ENCODE peak calls at places on chromosomes 16 and 17, in seven cellular contexts. One of them, this sample, is unnamed.

GRCh38 chr17:48553837-48554236 is 8.9 kb upstream of the HOXB2 start:
- DNase-seq in dorsolateral prefrontal cortex: no peak
- DNase-seq in esophagus squamous epithelium: no peak
- DNase-seq in psoas muscle: no peak
- DNase-seq in H9: no peak
- DNase-seq in effector memory CD4-positive, alpha-beta T cell: no peak
- DNase-seq in transverse colon: no peak
- DNase-seq in this sample: no peak

GRCh38 chr17:45038771-45039634 is 12.4 kb downstream of the DCAKD start:
- DNase-seq in transverse colon: no peak
- DNase-seq in esophagus squamous epithelium: no peak
- DNase-seq in effector memory CD4-positive, alpha-beta T cell: no peak
- DNase-seq in psoas muscle: no peak
- DNase-seq in dorsolateral prefrontal cortex: no peak
- DNase-seq in H9: no peak
- DNase-seq in this sample: no peak

GRCh38 chr16:57470683-57471082 is 8.2 kb downstream of the POLR2C start:
- DNase-seq in psoas muscle: no peak
- DNase-seq in dorsolateral prefrontal cortex: peak; percentile 21
- DNase-seq in esophagus squamous epithelium: no peak
- DNase-seq in transverse colon: peak; percentile 78
- DNase-seq in effector memory CD4-positive, alpha-beta T cell: no peak
- DNase-seq in H9: peak; percentile 19
- DNase-seq in this sample: no peak

GRCh38 chr17:63842173-63842539 is 329 bp downstream of the SMARCD2 start:
- DNase-seq in dorsolateral prefrontal cortex: no peak
- DNase-seq in esophagus squamous epithelium: peak; percentile 44
- DNase-seq in effector memory CD4-positive, alpha-beta T cell: no peak
- DNase-seq in transverse colon: no peak
- DNase-seq in psoas muscle: peak; percentile 72
- DNase-seq in H9: no peak
- DNase-seq in this sample: no peak

GRCh38 chr16:86481607-86482006 is 28.7 kb upstream of the FOXF1 start:
- DNase-seq in psoas muscle: no peak
- DNase-seq in transverse colon: no peak
- DNase-seq in esophagus squamous epithelium: no peak
- DNase-seq in dorsolateral prefrontal cortex: no peak
- DNase-seq in H9: no peak
- DNase-seq in effector memory CD4-positive, alpha-beta T cell: no peak
- DNase-seq in this sample: no peak

GRCh38 chr16:85141491-85142128 is 29.3 kb upstream of the CIBAR2 start:
- DNase-seq in transverse colon: no peak
- DNase-seq in psoas muscle: no peak
- DNase-seq in H9: no peak
- DNase-seq in dorsolateral prefrontal cortex: no peak
- DNase-seq in effector memory CD4-positive, alpha-beta T cell: no peak
- DNase-seq in esophagus squamous epithelium: no peak
- DNase-seq in this sample: no peak

GRCh38 chr16:74071996-74072559 is 224.5 kb upstream of the PSMD7 start:
- DNase-seq in dorsolateral prefrontal cortex: no peak
- DNase-seq in H9: no peak
- DNase-seq in effector memory CD4-positive, alpha-beta T cell: no peak
- DNase-seq in transverse colon: no peak
- DNase-seq in psoas muscle: no peak
- DNase-seq in esophagus squamous epithelium: no peak
- DNase-seq in this sample: no peak

GRCh38 chr17:10172241-10172741 is 26.1 kb downstream of the GAS7 start:
- DNase-seq in esophagus squamous epithelium: no peak
- DNase-seq in effector memory CD4-positive, alpha-beta T cell: no peak
- DNase-seq in H9: no peak
- DNase-seq in dorsolateral prefrontal cortex: no peak
- DNase-seq in transverse colon: no peak
- DNase-seq in psoas muscle: no peak
- DNase-seq in this sample: no peak

GRCh38 chr17:48439875-48440505 is 10.0 kb upstream of the SKAP1 start:
- DNase-seq in psoas muscle: no peak
- DNase-seq in dorsolateral prefrontal cortex: no peak
- DNase-seq in effector memory CD4-positive, alpha-beta T cell: peak; percentile 53
- DNase-seq in esophagus squamous epithelium: no peak
- DNase-seq in transverse colon: no peak
- DNase-seq in H9: no peak
- DNase-seq in this sample: no peak

GRCh38 chr16:539901-540530 is 12.5 kb downstream of the CAPN15 start:
- DNase-seq in esophagus squamous epithelium: no peak
- DNase-seq in H9: no peak
- DNase-seq in dorsolateral prefrontal cortex: no peak
- DNase-seq in psoas muscle: no peak
- DNase-seq in transverse colon: no peak
- DNase-seq in effector memory CD4-positive, alpha-beta T cell: no peak
- DNase-seq in this sample: no peak

GRCh38 chr17:42315402-42316156 is 27.3 kb downstream of the STAT5A start:
- DNase-seq in effector memory CD4-positive, alpha-beta T cell: no peak
- DNase-seq in esophagus squamous epithelium: no peak
- DNase-seq in dorsolateral prefrontal cortex: no peak
- DNase-seq in psoas muscle: no peak
- DNase-seq in H9: no peak
- DNase-seq in transverse colon: peak; percentile 26
- DNase-seq in this sample: no peak

GRCh38 chr16:2874584-2875362 is 8.2 kb upstream of the FLYWCH2 start:
- DNase-seq in effector memory CD4-positive, alpha-beta T cell: peak; percentile 62
- DNase-seq in esophagus squamous epithelium: peak; percentile 14
- DNase-seq in psoas muscle: peak; percentile 90
- DNase-seq in dorsolateral prefrontal cortex: peak; percentile 63
- DNase-seq in H9: peak; percentile 85
- DNase-seq in transverse colon: peak; percentile 83
- DNase-seq in this sample: peak; percentile 87

GRCh38 chr17:82086941-82087906 is 10.8 kb downstream of the FASN start:
- DNase-seq in psoas muscle: peak; percentile 46
- DNase-seq in transverse colon: no peak
- DNase-seq in dorsolateral prefrontal cortex: no peak
- DNase-seq in effector memory CD4-positive, alpha-beta T cell: no peak
- DNase-seq in esophagus squamous epithelium: no peak
- DNase-seq in H9: no peak
- DNase-seq in this sample: no peak

GRCh38 chr16:23711785-23712184 is 1.2 kb downstream of the ERN2 start:
- DNase-seq in H9: no peak
- DNase-seq in dorsolateral prefrontal cortex: no peak
- DNase-seq in effector memory CD4-positive, alpha-beta T cell: no peak
- DNase-seq in esophagus squamous epithelium: no peak
- DNase-seq in transverse colon: peak; percentile 83
- DNase-seq in psoas muscle: no peak
- DNase-seq in this sample: no peak

GRCh38 chr16:81523387-81524115 is 78.9 kb downstream of the CMIP start:
- DNase-seq in transverse colon: no peak
- DNase-seq in dorsolateral prefrontal cortex: peak; percentile 53
- DNase-seq in esophagus squamous epithelium: no peak
- DNase-seq in effector memory CD4-positive, alpha-beta T cell: no peak
- DNase-seq in H9: no peak
- DNase-seq in psoas muscle: peak; percentile 61
- DNase-seq in this sample: no peak

GRCh38 chr16:2912330-2913199 is 834 bp downstream of the FLYWCH1 start:
- DNase-seq in psoas muscle: peak; percentile 72
- DNase-seq in H9: no peak
- DNase-seq in transverse colon: peak; percentile 51
- DNase-seq in effector memory CD4-positive, alpha-beta T cell: peak; percentile 29
- DNase-seq in dorsolateral prefrontal cortex: peak; percentile 21
- DNase-seq in esophagus squamous epithelium: no peak
- DNase-seq in this sample: peak; percentile 73

GRCh38 chr17:82497483-82498405 is 21.8 kb upstream of the FOXK2 start:
- DNase-seq in effector memory CD4-positive, alpha-beta T cell: peak; percentile 45
- DNase-seq in dorsolateral prefrontal cortex: no peak
- DNase-seq in psoas muscle: peak; percentile 77
- DNase-seq in transverse colon: peak; percentile 45
- DNase-seq in esophagus squamous epithelium: no peak
- DNase-seq in H9: no peak
- DNase-seq in this sample: no peak

GRCh38 chr16:50635505-50636392 is 45.4 kb downstream of the SNX20 start:
- DNase-seq in effector memory CD4-positive, alpha-beta T cell: no peak
- DNase-seq in esophagus squamous epithelium: no peak
- DNase-seq in H9: peak; percentile 54
- DNase-seq in transverse colon: no peak
- DNase-seq in psoas muscle: no peak
- DNase-seq in dorsolateral prefrontal cortex: no peak
- DNase-seq in this sample: no peak

GRCh38 chr17:6752068-6752909 is 3.6 kb upstream of the XAF1 start:
- DNase-seq in effector memory CD4-positive, alpha-beta T cell: no peak
- DNase-seq in transverse colon: peak; percentile 23
- DNase-seq in dorsolateral prefrontal cortex: peak; percentile 24
- DNase-seq in H9: no peak
- DNase-seq in esophagus squamous epithelium: no peak
- DNase-seq in psoas muscle: peak; percentile 53
- DNase-seq in this sample: peak; percentile 85

GRCh38 chr17:58507123-58507634 is 7.3 kb downstream of the MTMR4 start:
- DNase-seq in psoas muscle: no peak
- DNase-seq in transverse colon: no peak
- DNase-seq in esophagus squamous epithelium: no peak
- DNase-seq in effector memory CD4-positive, alpha-beta T cell: no peak
- DNase-seq in dorsolateral prefrontal cortex: no peak
- DNase-seq in H9: no peak
- DNase-seq in this sample: no peak

GRCh38 chr16:72836985-72837384 is 210.9 kb downstream of the ZFHX3 start:
- DNase-seq in psoas muscle: no peak
- DNase-seq in H9: peak; percentile 66
- DNase-seq in transverse colon: no peak
- DNase-seq in esophagus squamous epithelium: no peak
- DNase-seq in effector memory CD4-positive, alpha-beta T cell: no peak
- DNase-seq in dorsolateral prefrontal cortex: no peak
- DNase-seq in this sample: no peak

GRCh38 chr17:75295220-75296158 is 6.3 kb upstream of the SLC25A19 start:
- DNase-seq in dorsolateral prefrontal cortex: no peak
- DNase-seq in psoas muscle: no peak
- DNase-seq in transverse colon: peak; percentile 38
- DNase-seq in esophagus squamous epithelium: no peak
- DNase-seq in effector memory CD4-positive, alpha-beta T cell: no peak
- DNase-seq in H9: no peak
- DNase-seq in this sample: no peak

GRCh38 chr16:85800321-85800669 is 800 bp downstream of the COX4I1 start:
- DNase-seq in psoas muscle: no peak
- DNase-seq in H9: no peak
- DNase-seq in effector memory CD4-positive, alpha-beta T cell: no peak
- DNase-seq in esophagus squamous epithelium: no peak
- DNase-seq in dorsolateral prefrontal cortex: no peak
- DNase-seq in transverse colon: no peak
- DNase-seq in this sample: no peak

GRCh38 chr17:8221663-8222379 is 11.4 kb upstream of the AURKB start:
- DNase-seq in dorsolateral prefrontal cortex: peak; percentile 91
- DNase-seq in psoas muscle: peak; percentile 91
- DNase-seq in H9: peak; percentile 93
- DNase-seq in esophagus squamous epithelium: no peak
- DNase-seq in transverse colon: peak; percentile 90
- DNase-seq in effector memory CD4-positive, alpha-beta T cell: peak; percentile 84
- DNase-seq in this sample: peak; percentile 95

DNA sequence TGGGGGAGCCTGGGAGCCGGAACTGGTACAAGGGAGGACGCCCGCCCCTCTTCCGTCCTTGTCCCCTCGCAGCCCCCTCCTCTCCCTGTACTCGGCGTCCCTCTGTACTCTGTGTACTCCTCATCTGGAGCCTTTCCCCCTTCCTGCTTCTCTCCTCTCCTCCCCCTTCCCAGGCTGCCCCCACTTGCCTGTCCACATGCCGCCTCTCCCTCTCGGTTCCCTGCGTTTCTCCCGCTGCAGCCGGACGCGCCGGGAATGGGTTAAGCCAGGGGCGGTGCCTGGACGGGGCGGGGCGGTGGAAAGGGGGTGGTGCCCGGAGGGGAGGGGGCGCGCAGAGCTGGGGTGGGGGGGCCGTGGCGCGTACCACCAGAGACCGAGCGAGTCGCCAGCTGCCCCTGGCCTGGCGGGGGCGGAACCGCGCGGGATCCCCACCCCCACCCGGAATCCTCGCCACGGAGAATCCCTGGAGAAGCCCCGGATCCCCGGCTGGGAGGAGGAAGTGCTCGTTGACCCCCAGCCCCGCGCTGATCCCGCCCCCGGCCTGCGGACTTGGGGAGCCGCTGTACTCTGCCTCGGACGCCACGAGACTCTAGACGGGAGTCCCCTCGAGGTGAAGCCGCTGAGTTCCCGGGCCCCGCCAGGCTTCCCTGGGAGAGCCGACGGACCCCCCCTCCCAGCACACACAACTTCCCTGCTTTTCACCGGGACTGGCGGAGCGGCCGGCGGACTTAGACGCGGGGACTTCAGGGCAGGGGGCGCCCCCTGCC is 22.5 kb downstream of the GJD3 start:
- DNase-seq in effector memory CD4-positive, alpha-beta T cell: no peak
- DNase-seq in dorsolateral prefrontal cortex: no peak
- DNase-seq in psoas muscle: peak; percentile 90
- DNase-seq in transverse colon: peak; percentile 86
- DNase-seq in H9: peak; percentile 65
- DNase-seq in esophagus squamous epithelium: no peak
- DNase-seq in this sample: no peak
- H3K27ac ChIP-seq in effector memory CD4-positive, alpha-beta T cell: peak overlapping the region; percentile 86
- H3K27ac ChIP-seq in dorsolateral prefrontal cortex: peak overlapping the region; percentile 78
- H3K27ac ChIP-seq in psoas muscle: peak overlapping the region; percentile 93
- H3K27ac ChIP-seq in transverse colon: peak overlapping the region; percentile 95
- H3K27ac ChIP-seq in H9: no peak overlapping the region
- H3K27ac ChIP-seq in esophagus squamous epithelium: peak overlapping the region; percentile 91
- H3K27ac ChIP-seq in this sample: peak overlapping the region; percentile 92

GRCh38 chr17:27276653-27277156 is 17.2 kb upstream of the WSB1 start:
- DNase-seq in effector memory CD4-positive, alpha-beta T cell: no peak
- DNase-seq in H9: peak; percentile 95
- DNase-seq in esophagus squamous epithelium: no peak
- DNase-seq in psoas muscle: no peak
- DNase-seq in dorsolateral prefrontal cortex: no peak
- DNase-seq in transverse colon: no peak
- DNase-seq in this sample: no peak
- H3K27ac ChIP-seq in effector memory CD4-positive, alpha-beta T cell: no peak overlapping the region
- H3K27ac ChIP-seq in H9: peak overlapping the region; percentile 63
- H3K27ac ChIP-seq in esophagus squamous epithelium: no peak overlapping the region
- H3K27ac ChIP-seq in psoas muscle: no peak overlapping the region
- H3K27ac ChIP-seq in dorsolateral prefrontal cortex: no peak overlapping the region
- H3K27ac ChIP-seq in transverse colon: no peak overlapping the region
- H3K27ac ChIP-seq in this sample: no peak overlapping the region

DNA sequence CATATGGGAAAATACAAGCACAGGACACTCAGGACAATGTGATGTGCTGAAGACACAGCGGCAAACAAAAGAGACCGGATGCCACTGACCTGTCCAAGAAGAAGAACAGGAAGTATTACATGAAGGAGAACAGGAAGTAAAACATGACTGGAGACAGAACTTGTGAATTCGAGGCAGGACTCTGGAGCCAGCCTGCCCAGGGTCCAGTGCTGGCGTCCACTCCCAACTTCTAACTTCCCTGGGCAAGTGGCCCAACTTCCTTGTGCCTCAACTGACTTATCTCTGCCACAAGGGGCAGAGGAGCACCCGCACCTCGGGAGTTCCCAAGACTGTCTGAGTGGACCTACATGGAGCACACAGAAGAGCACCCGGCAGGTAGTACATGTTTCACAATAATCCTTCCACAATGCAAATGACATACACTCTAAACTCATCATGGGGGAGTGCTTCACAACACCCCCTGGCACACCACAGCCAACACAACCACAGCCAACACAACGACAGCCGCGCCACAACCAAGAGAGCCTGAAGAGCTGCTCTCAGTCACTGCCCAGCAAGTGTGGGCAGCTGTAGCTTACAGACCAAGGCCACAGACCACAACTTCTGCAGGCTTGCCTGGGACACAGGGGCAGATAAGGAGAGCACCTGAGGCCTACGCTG is 36.6 kb downstream of the ANKRD11 start:
- DNase-seq in dorsolateral prefrontal cortex: no peak
- DNase-seq in effector memory CD4-positive, alpha-beta T cell: no peak
- DNase-seq in transverse colon: no peak
- DNase-seq in H9: no peak
- DNase-seq in psoas muscle: no peak
- DNase-seq in esophagus squamous epithelium: no peak
- DNase-seq in this sample: no peak
- H3K27ac ChIP-seq in dorsolateral prefrontal cortex: no peak overlapping the region
- H3K27ac ChIP-seq in effector memory CD4-positive, alpha-beta T cell: peak overlapping the region; percentile 1
- H3K27ac ChIP-seq in transverse colon: no peak overlapping the region
- H3K27ac ChIP-seq in H9: no peak overlapping the region
- H3K27ac ChIP-seq in psoas muscle: peak overlapping the region; percentile 18
- H3K27ac ChIP-seq in esophagus squamous epithelium: peak overlapping the region; percentile 45
- H3K27ac ChIP-seq in this sample: no peak overlapping the region

GRCh38 chr16:68724797-68725196 is 12.3 kb upstream of the CDH1 start:
- DNase-seq in dorsolateral prefrontal cortex: no peak
- DNase-seq in psoas muscle: no peak
- DNase-seq in H9: no peak
- DNase-seq in esophagus squamous epithelium: no peak
- DNase-seq in transverse colon: peak; percentile 74
- DNase-seq in effector memory CD4-positive, alpha-beta T cell: no peak
- DNase-seq in this sample: no peak
- H3K27ac ChIP-seq in dorsolateral prefrontal cortex: no peak overlapping the region
- H3K27ac ChIP-seq in psoas muscle: no peak overlapping the region
- H3K27ac ChIP-seq in H9: no peak overlapping the region
- H3K27ac ChIP-seq in esophagus squamous epithelium: peak overlapping the region; percentile 19
- H3K27ac ChIP-seq in transverse colon: peak overlapping the region; percentile 69
- H3K27ac ChIP-seq in effector memory CD4-positive, alpha-beta T cell: no peak overlapping the region
- H3K27ac ChIP-seq in this sample: no peak overlapping the region